ENCODE peak calls at places on chromosomes 16 and 17, in eight cellular contexts. Z is AG04450; P is NCI-H1930; T is GOT3; Y is neural crest cell; D is HS-5; B is endothelial cell; L is CD4-positive, alpha-beta T cell. F is an unnamed sample.
A peak's percentile ranks its signal among the peaks of the same experiment; 100 is the strongest.

GRCh38 chr17:75615301-75615700 is 17.9 kb upstream of the SMIM5 start:
- DNase-seq in Z (no peak), P (peak; percentile 21), T (no peak), Y (no peak), D (no peak), B (no peak), L (no peak), F (no peak)

GRCh38 chr16:85557976-85558589 is 55.0 kb upstream of the GSE1 start:
- DNase-seq in Z (no peak), P (no peak), T (no peak), Y (no peak), D (no peak), B (no peak), L (no peak), F (no peak)

GRCh38 chr17:17844500-17844899 is 7.7 kb upstream of the SREBF1 start:
- DNase-seq in Z (no peak), P (no peak), T (no peak), Y (no peak), D (no peak), B (no peak), L (no peak), F (no peak)

GRCh38 chr17:21394265-21394664 is 18.1 kb downstream of the KCNJ12 start:
- DNase-seq in Z (no peak), P (no peak), T (no peak), Y (no peak), D (no peak), B (no peak), L (no peak), F (no peak)

GRCh38 chr17:29840884-29841283 is 89.1 kb downstream of the SSH2 start:
- DNase-seq in Z (no peak), P (no peak), T (no peak), Y (no peak), D (no peak), B (no peak), L (no peak), F (no peak)

GRCh38 chr16:83940630-83941378 is 12.2 kb upstream of the OSGIN1 start:
- DNase-seq in Z (no peak), P (no peak), T (no peak), Y (no peak), D (no peak), B (no peak), L (no peak), F (no peak)

GRCh38 chr17:61380836-61381525 is 18.7 kb upstream of the TBX2 start:
- DNase-seq in Z (no peak), P (no peak), T (no peak), Y (no peak), D (no peak), B (no peak), L (no peak), F (no peak)

GRCh38 chr16:11128211-11129123 is 127.5 kb downstream of the SOCS1 start:
- DNase-seq in Z (no peak), P (no peak), T (no peak), Y (no peak), D (no peak), B (no peak), L (no peak), F (no peak)

GRCh38 chr17:19386974-19387920 is at the start of gene MFAP4:
- DNase-seq in Z (peak; percentile 88), P (no peak), T (no peak), Y (no peak), D (no peak), B (no peak), L (no peak), F (peak; percentile 61)

F was measured in GM04503.